ENCODE peak calls at places on chromosomes 11 and 22, in seven cellular contexts. J is HFFc6, A is dermis microvascular lymphatic vessel endothelial cell, X is testis, T is heart left ventricle, E is NCI-H187 treated with DMSO at 0.1 percent for 48 hours, Q is Kasumi-1. G is an unnamed sample.

GRCh38 chr11:122348658-122349451 is 232.8 kb upstream of the BLID start:
- DNase-seq in X (no peak), T (no peak), A (no peak), Q (no peak), E (no peak), J (no peak), G (no peak)

GRCh38 chr11:70661763-70662501 is 263.6 kb downstream of the CTTN start:
- DNase-seq in T (no peak), J (peak; percentile 31), E (no peak), X (peak; percentile 21), Q (no peak), A (no peak), G (no peak)

GRCh38 chr11:1400168-1401000 is 10.7 kb downstream of the BRSK2 start:
- DNase-seq in E (no peak), J (no peak), Q (no peak), X (no peak), T (peak; percentile 59), A (no peak), G (no peak)

GRCh38 chr11:17713851-17714250 is 5.5 kb upstream of the MYOD1 start:
- DNase-seq in E (no peak), A (no peak), J (no peak), T (no peak), Q (no peak), X (no peak), G (no peak)

GRCh38 chr22:31753005-31753633 is 700 bp upstream of the DEPDC5 start:
- DNase-seq in Q (peak; percentile 62), X (peak; percentile 50), T (peak; percentile 67), J (peak; percentile 9), A (peak; percentile 18), E (no peak), G (peak; percentile 52)

GRCh38 chr11:34235591-34236071 is 122.2 kb downstream of the ABTB2 start:
- DNase-seq in X (no peak), J (no peak), Q (no peak), A (no peak), T (no peak), E (no peak), G (no peak)

GRCh38 chr11:113401718-113402117 is 14.1 kb downstream of the ANKK1 start:
- DNase-seq in Q (no peak), E (peak; percentile 52), J (peak; percentile 1), X (peak; percentile 86), A (no peak), T (peak; percentile 83), G (peak; percentile 67)

GRCh38 chr11:112539165-112539564 is 278.5 kb upstream of the PLET1 start:
- DNase-seq in J (no peak), Q (no peak), X (no peak), A (no peak), T (no peak), E (no peak), G (no peak)

GRCh38 chr11:858993-859339 is 16.3 kb downstream of the TSPAN4 start:
- DNase-seq in Q (no peak), T (no peak), E (no peak), A (no peak), J (no peak), X (no peak), G (no peak)

GRCh38 chr11:19800162-19800561 is 87.5 kb downstream of the NAV2 start:
- DNase-seq in J (peak; percentile 15), Q (no peak), X (no peak), E (no peak), T (no peak), A (no peak), G (no peak)

G was measured in adrenal gland.